ENCODE peak calls at places on chromosomes 4 and X, in four cellular contexts. H is T follicular helper cell; A is activated CD4-positive, alpha-beta T cell treated with anti-CD3 and anti-CD28 coated beads, Interleukin-2, amount 10 ng/mL, durations not matched to agents 7 days and 5 days; E is stimulated activated CD4-positive, alpha-beta T cell treated with anti-CD3 and anti-CD28 coated beads, Interleukin-15, amount 100 ng/mL, for 1 hour. M is an unnamed sample.

GRCh38 chr4:44861756-44862155 is 135.4 kb upstream of the GNPDA2 start:
- DNase-seq in A (no peak), H (no peak), E (no peak), M (no peak)

GRCh38 chr4:102578819-102579218 is 77.7 kb downstream of the NFKB1 start:
- DNase-seq in A (peak; percentile 29), H (no peak), E (no peak), M (no peak)

GRCh38 chr4:95674451-95675095 is 125.8 kb upstream of the UNC5C start:
- DNase-seq in E (no peak), A (no peak), H (no peak), M (no peak)

GRCh38 chr4:47705326-47705981 is 132.4 kb downstream of the CORIN start:
- DNase-seq in A (no peak), H (no peak), E (no peak), M (no peak)

GRCh38 chr4:2412534-2412884 is 5.9 kb downstream of the ZFYVE28 start:
- DNase-seq in H (peak; percentile 43), E (peak; percentile 37), A (peak; percentile 86), M (no peak)

GRCh38 chrX:80216086-80216485 is 201.5 kb downstream of the TBX22 start:
- DNase-seq in H (no peak), A (no peak), E (no peak), M (no peak)

GRCh38 chr4:103305355-103305754 is 107.2 kb upstream of the CENPE start:
- DNase-seq in H (no peak), A (no peak), E (no peak), M (no peak)

GRCh38 chr4:81516241-81516640 is 44.5 kb upstream of the RASGEF1B start:
- DNase-seq in E (no peak), H (no peak), A (no peak), M (no peak)

GRCh38 chrX:43728966-43729365 is 72.9 kb downstream of the MAOA start:
- DNase-seq in A (no peak), E (no peak), H (no peak), M (no peak)

GRCh38 chrX:130974323-130974722 is 71.3 kb upstream of the ENOX2 start:
- DNase-seq in A (no peak), E (no peak), H (no peak), M (no peak)

GRCh38 chr4:16858275-16858752 is 40.1 kb downstream of the LDB2 start:
- DNase-seq in E (no peak), H (no peak), A (no peak), M (no peak)

GRCh38 chr4:27154706-27155105 is 294.1 kb downstream of the STIM2 start:
- DNase-seq in A (no peak), H (no peak), E (no peak), M (no peak)

GRCh38 chr4:139835006-139835405 is 169.4 kb downstream of the MGST2 start:
- DNase-seq in A (no peak), H (no peak), E (no peak), M (no peak)

GRCh38 chr4:143360838-143361237 is 24.2 kb downstream of the GAB1 start:
- DNase-seq in E (no peak), H (no peak), A (no peak), M (no peak)

GRCh38 chr4:169484485-169484884 is 127.9 kb downstream of the NEK1 start:
- DNase-seq in H (no peak), A (no peak), E (no peak), M (no peak)

GRCh38 chr4:37802068-37802666 is 24.3 kb upstream of the PGM2 start:
- DNase-seq in A (no peak), E (no peak), H (no peak), M (no peak)

GRCh38 chrX:74534569-74535038 is 79.8 kb downstream of the RLIM start:
- DNase-seq in E (no peak), A (no peak), H (no peak), M (no peak)

GRCh38 chr4:26380740-26381139 is 59.9 kb downstream of the RBPJ start:
- DNase-seq in E (no peak), H (no peak), A (no peak), M (no peak)

GRCh38 chr4:107035711-107036601 is at the start of gene DKK2:
- DNase-seq in A (no peak), H (no peak), E (no peak), M (peak; percentile 43)

GRCh38 chr4:173486714-173487392 is 43.2 kb downstream of the HAND2 start:
- DNase-seq in H (no peak), A (no peak), E (no peak), M (no peak)

GRCh38 chr4:121951570-121952110 is at the start of gene TRPC3:
- DNase-seq in H (peak; percentile 1), A (peak; percentile 15), E (no peak), M (no peak)

GRCh38 chrX:109841869-109842579 is 109.0 kb upstream of the ACSL4 start:
- DNase-seq in H (no peak), E (no peak), A (no peak), M (no peak)

GRCh38 chrX:66012094-66012534 is 27.8 kb downstream of the VSIG4 start:
- DNase-seq in E (no peak), H (no peak), A (peak; percentile 46), M (no peak)

GRCh38 chr4:143294310-143294709 is 42.4 kb upstream of the GAB1 start:
- DNase-seq in A (no peak), H (no peak), E (no peak), M (no peak)

GRCh38 chr4:47612116-47613023 is 127.3 kb downstream of the ATP10D start:
- DNase-seq in E (no peak), H (no peak), A (no peak), M (no peak)

GRCh38 chr4:59994118-59994517 is 1206.0 kb upstream of the ADGRL3 start:
- DNase-seq in H (no peak), A (no peak), E (no peak), M (no peak)

GRCh38 chr4:82560853-82561744 is 689 bp downstream of the TMEM150C start:
- DNase-seq in A (no peak), H (no peak), E (no peak), M (no peak)

GRCh38 chrX:121298499-121298898 is 251.1 kb downstream of the GLUD2 start:
- DNase-seq in H (no peak), A (no peak), E (no peak), M (no peak)

GRCh38 chrX:104254442-104255115 is at the start of gene ESX1:
- DNase-seq in A (no peak), H (no peak), E (no peak), M (no peak)

GRCh38 chr4:110193822-110194761 is 4.3 kb downstream of the ELOVL6 start:
- DNase-seq in A (peak; percentile 86), H (peak; percentile 68), E (peak; percentile 37), M (no peak)

GRCh38 chr4:103496800-103497199 is 223.0 kb downstream of the TACR3 start:
- DNase-seq in E (no peak), A (no peak), H (no peak), M (no peak)

GRCh38 chr4:139986108-139986507 is 167.9 kb downstream of the MAML3 start:
- DNase-seq in E (no peak), H (no peak), A (no peak), M (no peak)

GRCh38 chrX:137574102-137574783 is 8.3 kb downstream of the ZIC3 start:
- DNase-seq in H (no peak), E (no peak), A (no peak), M (no peak)

GRCh38 chr4:10762541-10762940 is 78.0 kb upstream of the CLNK start:
- DNase-seq in E (no peak), H (no peak), A (no peak), M (no peak)

GRCh38 chr4:186760576-186760975 is 36.9 kb upstream of the FAT1 start:
- DNase-seq in A (no peak), E (no peak), H (no peak), M (no peak)

GRCh38 chrX:36434521-36434920 is 515.0 kb downstream of the CFAP47 start:
- DNase-seq in A (no peak), E (no peak), H (no peak), M (no peak)

GRCh38 chrX:81261576-81261975 is 59.7 kb downstream of the SH3BGRL start:
- DNase-seq in A (no peak), H (no peak), E (no peak), M (no peak)

GRCh38 chr4:169619518-169619957 is 840 bp upstream of the CLCN3 start:
- DNase-seq in H (peak; percentile 33), A (peak; percentile 55), E (peak; percentile 12), M (no peak)

GRCh38 chr4:90012918-90013317 is 114.3 kb upstream of the CCSER1 start:
- DNase-seq in H (no peak), E (no peak), A (no peak), M (no peak)

M was measured in lower leg skin.